ENCODE peak calls at places on chromosomes 12 and 14, in eight cellular contexts. One of them, this sample, is unnamed.

GRCh38 chr14:95274283-95274682 is 45.4 kb downstream of the CLMN start:
- DNase-seq in HTR-8/SVneo: no peak
- DNase-seq in DMS53: peak
- DNase-seq in CD8-positive, alpha-beta memory T cell: no peak
- DNase-seq in H4: no peak
- DNase-seq in prostate gland: no peak
- DNase-seq in M059J: no peak
- DNase-seq in LNCaP clone FGC: no peak
- DNase-seq in this sample: no peak

GRCh38 chr12:1864456-1864855 is 44.1 kb downstream of the LRTM2 start:
- DNase-seq in HTR-8/SVneo: no peak
- DNase-seq in DMS53: no peak
- DNase-seq in CD8-positive, alpha-beta memory T cell: no peak
- DNase-seq in H4: no peak
- DNase-seq in prostate gland: no peak
- DNase-seq in M059J: no peak
- DNase-seq in LNCaP clone FGC: no peak
- DNase-seq in this sample: no peak

GRCh38 chr12:11882301-11883019 is 188.3 kb upstream of the BCL2L14 start:
- DNase-seq in HTR-8/SVneo: no peak
- DNase-seq in DMS53: peak
- DNase-seq in CD8-positive, alpha-beta memory T cell: no peak
- DNase-seq in H4: no peak
- DNase-seq in prostate gland: no peak
- DNase-seq in M059J: no peak
- DNase-seq in LNCaP clone FGC: no peak
- DNase-seq in this sample: no peak

GRCh38 chr12:47236109-47236714 is 156.5 kb upstream of the AMIGO2 start:
- DNase-seq in HTR-8/SVneo: peak
- DNase-seq in DMS53: no peak
- DNase-seq in CD8-positive, alpha-beta memory T cell: no peak
- DNase-seq in H4: peak
- DNase-seq in prostate gland: no peak
- DNase-seq in M059J: peak
- DNase-seq in LNCaP clone FGC: no peak
- DNase-seq in this sample: peak

GRCh38 chr12:40505327-40505726 is 186.9 kb upstream of the CNTN1 start:
- DNase-seq in HTR-8/SVneo: no peak
- DNase-seq in DMS53: peak
- DNase-seq in CD8-positive, alpha-beta memory T cell: no peak
- DNase-seq in H4: no peak
- DNase-seq in prostate gland: no peak
- DNase-seq in M059J: no peak
- DNase-seq in LNCaP clone FGC: no peak
- DNase-seq in this sample: no peak

GRCh38 chr14:103854017-103854808 is 6.8 kb upstream of the PPP1R13B start:
- DNase-seq in HTR-8/SVneo: no peak
- DNase-seq in DMS53: no peak
- DNase-seq in CD8-positive, alpha-beta memory T cell: no peak
- DNase-seq in H4: no peak
- DNase-seq in prostate gland: no peak
- DNase-seq in M059J: no peak
- DNase-seq in LNCaP clone FGC: no peak
- DNase-seq in this sample: no peak

GRCh38 chr12:113214938-113215400 is 6.3 kb upstream of the TPCN1 start:
- DNase-seq in HTR-8/SVneo: peak
- DNase-seq in DMS53: peak
- DNase-seq in CD8-positive, alpha-beta memory T cell: no peak
- DNase-seq in H4: peak
- DNase-seq in prostate gland: no peak
- DNase-seq in M059J: peak
- DNase-seq in LNCaP clone FGC: no peak
- DNase-seq in this sample: peak

GRCh38 chr14:58752782-58753181 is 115.0 kb downstream of the DACT1 start:
- DNase-seq in HTR-8/SVneo: no peak
- DNase-seq in DMS53: peak
- DNase-seq in CD8-positive, alpha-beta memory T cell: no peak
- DNase-seq in H4: no peak
- DNase-seq in prostate gland: peak
- DNase-seq in M059J: peak
- DNase-seq in LNCaP clone FGC: no peak
- DNase-seq in this sample: no peak

GRCh38 chr14:23306412-23307145 is at the start of gene BCL2L2:
- DNase-seq in HTR-8/SVneo: peak
- DNase-seq in DMS53: peak
- DNase-seq in CD8-positive, alpha-beta memory T cell: no peak
- DNase-seq in H4: peak
- DNase-seq in prostate gland: peak
- DNase-seq in M059J: peak
- DNase-seq in LNCaP clone FGC: peak
- DNase-seq in this sample: peak

GRCh38 chr12:121513464-121514183 is 67.2 kb downstream of the KDM2B start:
- DNase-seq in HTR-8/SVneo: peak
- DNase-seq in DMS53: peak
- DNase-seq in CD8-positive, alpha-beta memory T cell: no peak
- DNase-seq in H4: no peak
- DNase-seq in prostate gland: no peak
- DNase-seq in M059J: peak
- DNase-seq in LNCaP clone FGC: peak
- DNase-seq in this sample: no peak

GRCh38 chr12:122471324-122472226 is 29.2 kb downstream of the ZCCHC8 start:
- DNase-seq in HTR-8/SVneo: peak
- DNase-seq in DMS53: peak
- DNase-seq in CD8-positive, alpha-beta memory T cell: no peak
- DNase-seq in H4: peak
- DNase-seq in prostate gland: peak
- DNase-seq in M059J: peak
- DNase-seq in LNCaP clone FGC: peak
- DNase-seq in this sample: peak

GRCh38 chr12:114625294-114625851 is 58.6 kb downstream of the TBX3 start:
- DNase-seq in HTR-8/SVneo: peak
- DNase-seq in DMS53: peak
- DNase-seq in CD8-positive, alpha-beta memory T cell: no peak
- DNase-seq in H4: peak
- DNase-seq in prostate gland: peak
- DNase-seq in M059J: peak
- DNase-seq in LNCaP clone FGC: peak
- DNase-seq in this sample: peak

GRCh38 chr12:28550757-28551381 is 360.6 kb downstream of the CCDC91 start:
- DNase-seq in HTR-8/SVneo: no peak
- DNase-seq in DMS53: peak
- DNase-seq in CD8-positive, alpha-beta memory T cell: no peak
- DNase-seq in H4: peak
- DNase-seq in prostate gland: no peak
- DNase-seq in M059J: peak
- DNase-seq in LNCaP clone FGC: no peak
- DNase-seq in this sample: peak

GRCh38 chr12:12081836-12082497 is 11.2 kb downstream of the BCL2L14 start:
- DNase-seq in HTR-8/SVneo: peak
- DNase-seq in DMS53: peak
- DNase-seq in CD8-positive, alpha-beta memory T cell: no peak
- DNase-seq in H4: peak
- DNase-seq in prostate gland: no peak
- DNase-seq in M059J: peak
- DNase-seq in LNCaP clone FGC: no peak
- DNase-seq in this sample: peak

GRCh38 chr12:4178424-4179184 is 95.0 kb upstream of the CCND2 start:
- DNase-seq in HTR-8/SVneo: no peak
- DNase-seq in DMS53: peak
- DNase-seq in CD8-positive, alpha-beta memory T cell: no peak
- DNase-seq in H4: no peak
- DNase-seq in prostate gland: no peak
- DNase-seq in M059J: no peak
- DNase-seq in LNCaP clone FGC: no peak
- DNase-seq in this sample: no peak

GRCh38 chr12:116299064-116299463 is 21.6 kb upstream of the MED13L start:
- DNase-seq in HTR-8/SVneo: no peak
- DNase-seq in DMS53: peak
- DNase-seq in CD8-positive, alpha-beta memory T cell: no peak
- DNase-seq in H4: no peak
- DNase-seq in prostate gland: no peak
- DNase-seq in M059J: no peak
- DNase-seq in LNCaP clone FGC: no peak
- DNase-seq in this sample: no peak

GRCh38 chr12:43444940-43445564 is 107.0 kb downstream of the ADAMTS20 start:
- DNase-seq in HTR-8/SVneo: peak
- DNase-seq in DMS53: peak
- DNase-seq in CD8-positive, alpha-beta memory T cell: peak
- DNase-seq in H4: peak
- DNase-seq in prostate gland: peak
- DNase-seq in M059J: peak
- DNase-seq in LNCaP clone FGC: peak
- DNase-seq in this sample: peak

GRCh38 chr14:73457935-73458218 is 469 bp downstream of the NUMB start:
- DNase-seq in HTR-8/SVneo: peak
- DNase-seq in DMS53: peak
- DNase-seq in CD8-positive, alpha-beta memory T cell: no peak
- DNase-seq in H4: no peak
- DNase-seq in prostate gland: peak
- DNase-seq in M059J: peak
- DNase-seq in LNCaP clone FGC: no peak
- DNase-seq in this sample: no peak

GRCh38 chr14:73761621-73762355 is 47.6 kb upstream of the PNMA1 start:
- DNase-seq in HTR-8/SVneo: no peak
- DNase-seq in DMS53: peak
- DNase-seq in CD8-positive, alpha-beta memory T cell: no peak
- DNase-seq in H4: no peak
- DNase-seq in prostate gland: no peak
- DNase-seq in M059J: no peak
- DNase-seq in LNCaP clone FGC: no peak
- DNase-seq in this sample: no peak

GRCh38 chr14:65866906-65867305 is 454.4 kb downstream of the FUT8 start:
- DNase-seq in HTR-8/SVneo: no peak
- DNase-seq in DMS53: peak
- DNase-seq in CD8-positive, alpha-beta memory T cell: no peak
- DNase-seq in H4: peak
- DNase-seq in prostate gland: no peak
- DNase-seq in M059J: no peak
- DNase-seq in LNCaP clone FGC: peak
- DNase-seq in this sample: no peak

GRCh38 chr12:92193063-92193462 is 47.4 kb upstream of the BTG1 start:
- DNase-seq in HTR-8/SVneo: no peak
- DNase-seq in DMS53: no peak
- DNase-seq in CD8-positive, alpha-beta memory T cell: no peak
- DNase-seq in H4: no peak
- DNase-seq in prostate gland: no peak
- DNase-seq in M059J: no peak
- DNase-seq in LNCaP clone FGC: no peak
- DNase-seq in this sample: no peak

GRCh38 chr12:10163084-10163483 is 8.8 kb downstream of the OLR1 start:
- DNase-seq in HTR-8/SVneo: no peak
- DNase-seq in DMS53: no peak
- DNase-seq in CD8-positive, alpha-beta memory T cell: no peak
- DNase-seq in H4: no peak
- DNase-seq in prostate gland: no peak
- DNase-seq in M059J: no peak
- DNase-seq in LNCaP clone FGC: no peak
- DNase-seq in this sample: no peak

GRCh38 chr12:77924703-77925102 is 94.0 kb downstream of the NAV3 start:
- DNase-seq in HTR-8/SVneo: no peak
- DNase-seq in DMS53: peak
- DNase-seq in CD8-positive, alpha-beta memory T cell: no peak
- DNase-seq in H4: peak
- DNase-seq in prostate gland: no peak
- DNase-seq in M059J: peak
- DNase-seq in LNCaP clone FGC: no peak
- DNase-seq in this sample: peak

GRCh38 chr14:106174206-106174605 is 647.8 kb downstream of the TMEM121 start:
- DNase-seq in HTR-8/SVneo: no peak
- DNase-seq in DMS53: no peak
- DNase-seq in CD8-positive, alpha-beta memory T cell: peak
- DNase-seq in H4: no peak
- DNase-seq in prostate gland: no peak
- DNase-seq in M059J: no peak
- DNase-seq in LNCaP clone FGC: no peak
- DNase-seq in this sample: no peak

GRCh38 chr12:15163001-15163400 is 58.2 kb downstream of the RERG start:
- DNase-seq in HTR-8/SVneo: no peak
- DNase-seq in DMS53: peak
- DNase-seq in CD8-positive, alpha-beta memory T cell: no peak
- DNase-seq in H4: no peak
- DNase-seq in prostate gland: no peak
- DNase-seq in M059J: no peak
- DNase-seq in LNCaP clone FGC: no peak
- DNase-seq in this sample: no peak